ENCODE peak calls at places on chromosomes 2 and 18, in eight cellular contexts. U, P, X, W, H, F, D and Y are unnamed samples.

GRCh38 chr2:37020212-37020886 is 54.0 kb upstream of the STRN start:
- DNase-seq in U (peak), P (no peak), X (no peak), W (peak), H (peak), F (peak), D (peak), Y (peak)

GRCh38 chr2:111188681-111189080 is 68.0 kb downstream of the BCL2L11 start:
- DNase-seq in U (no peak), P (no peak), X (no peak), W (no peak), H (no peak), F (no peak), D (no peak), Y (peak)

GRCh38 chr2:178553047-178553446 is 72.8 kb downstream of the PLEKHA3 start:
- DNase-seq in U (peak), P (no peak), X (no peak), W (no peak), H (peak), F (peak), D (no peak), Y (no peak)

GRCh38 chr2:45300026-45300750 is 290.9 kb upstream of the SIX2 start:
- DNase-seq in U (no peak), P (no peak), X (no peak), W (no peak), H (no peak), F (no peak), D (no peak), Y (peak)

GRCh38 chr2:46836295-46837111 is 79.1 kb downstream of the MCFD2 start:
- DNase-seq in U (peak), P (no peak), X (no peak), W (no peak), H (peak), F (no peak), D (no peak), Y (peak)

GRCh38 chr2:236498369-236498768 is 71.3 kb upstream of the ACKR3 start:
- DNase-seq in U (peak), P (no peak), X (no peak), W (no peak), H (peak), F (no peak), D (no peak), Y (peak)

GRCh38 chr2:66775730-66776422 is 341.0 kb downstream of the MEIS1 start:
- DNase-seq in U (no peak), P (no peak), X (no peak), W (no peak), H (no peak), F (no peak), D (no peak), Y (no peak)

GRCh38 chr2:96924775-96925747 is 55.2 kb upstream of the SEMA4C start:
- DNase-seq in U (no peak), P (no peak), X (no peak), W (no peak), H (no peak), F (no peak), D (no peak), Y (no peak)

GRCh38 chr2:230654057-230654456 is 58.6 kb upstream of the CAB39 start:
- DNase-seq in U (no peak), P (no peak), X (no peak), W (no peak), H (no peak), F (no peak), D (no peak), Y (no peak)

GRCh38 chr2:98357856-98358255 is 11.6 kb downstream of the CNGA3 start:
- DNase-seq in U (no peak), P (no peak), X (no peak), W (no peak), H (no peak), F (no peak), D (no peak), Y (no peak)

GRCh38 chr2:98359986-98360385 is 13.7 kb downstream of the CNGA3 start:
- DNase-seq in U (no peak), P (no peak), X (no peak), W (no peak), H (no peak), F (peak), D (no peak), Y (no peak)

GRCh38 chr2:98355881-98356280 is 9.6 kb downstream of the CNGA3 start:
- DNase-seq in U (no peak), P (no peak), X (no peak), W (no peak), H (no peak), F (no peak), D (no peak), Y (no peak)

DNA sequence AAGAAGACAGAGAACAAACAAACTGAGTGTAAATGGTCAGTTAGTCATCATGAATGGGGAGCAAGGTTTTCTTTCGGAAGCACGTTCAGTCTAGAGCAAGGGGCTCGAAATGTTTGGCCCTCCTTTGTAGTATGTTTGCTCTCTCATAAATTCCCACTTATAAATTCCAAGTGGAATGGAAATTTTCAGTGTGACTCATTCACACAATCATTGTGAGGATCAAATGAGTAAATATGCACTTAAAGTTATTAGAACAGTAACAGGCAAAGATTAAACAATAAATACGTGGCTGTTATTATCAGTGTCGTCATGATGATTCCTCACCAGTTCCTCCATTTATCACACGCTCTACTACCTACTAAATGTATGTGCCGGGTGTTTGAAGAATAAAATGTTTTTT is 10.5 kb downstream of the CNGA3 start:
- DNase-seq in U (no peak), P (no peak), X (no peak), W (no peak), H (no peak), F (peak), D (no peak), Y (no peak)
- H3K4me3 ChIP-seq in U (no peak), P (no peak), X (no peak), W (no peak), H (no peak), F (no peak), D (no peak), Y (no peak)

GRCh38 chr18:48295586-48296311 is 113.4 kb downstream of the ZBTB7C start:
- DNase-seq in U (no peak), P (no peak), X (no peak), W (no peak), H (peak), F (no peak), D (peak), Y (no peak)
- TF ChIP-seq CTCF in U (peak), P (no peak), X (no peak), W (no peak), H (peak), F (peak), D (peak), Y (no peak)

GRCh38 chr18:79343567-79344207 is 52.0 kb upstream of the NFATC1 start:
- DNase-seq in U (no peak), P (no peak), X (no peak), W (no peak), H (no peak), F (peak), D (no peak), Y (no peak)

GRCh38 chr18:79345366-79345765 is 50.4 kb upstream of the NFATC1 start:
- DNase-seq in U (no peak), P (no peak), X (no peak), W (no peak), H (no peak), F (no peak), D (no peak), Y (no peak)

GRCh38 chr18:79348066-79348465 is 47.7 kb upstream of the NFATC1 start:
- DNase-seq in U (peak), P (no peak), X (no peak), W (no peak), H (no peak), F (peak), D (no peak), Y (no peak)

GRCh38 chr18:79344208-79344581 is 51.5 kb upstream of the NFATC1 start:
- DNase-seq in U (no peak), P (no peak), X (no peak), W (no peak), H (no peak), F (no peak), D (no peak), Y (no peak)

GRCh38 chr18:79345981-79346380 is 49.7 kb upstream of the NFATC1 start:
- DNase-seq in U (no peak), P (no peak), X (no peak), W (no peak), H (no peak), F (no peak), D (no peak), Y (no peak)
- H3K4me3 ChIP-seq in U (no peak), P (no peak), X (no peak), W (no peak), H (no peak), F (no peak), D (no peak), Y (no peak)

DNA sequence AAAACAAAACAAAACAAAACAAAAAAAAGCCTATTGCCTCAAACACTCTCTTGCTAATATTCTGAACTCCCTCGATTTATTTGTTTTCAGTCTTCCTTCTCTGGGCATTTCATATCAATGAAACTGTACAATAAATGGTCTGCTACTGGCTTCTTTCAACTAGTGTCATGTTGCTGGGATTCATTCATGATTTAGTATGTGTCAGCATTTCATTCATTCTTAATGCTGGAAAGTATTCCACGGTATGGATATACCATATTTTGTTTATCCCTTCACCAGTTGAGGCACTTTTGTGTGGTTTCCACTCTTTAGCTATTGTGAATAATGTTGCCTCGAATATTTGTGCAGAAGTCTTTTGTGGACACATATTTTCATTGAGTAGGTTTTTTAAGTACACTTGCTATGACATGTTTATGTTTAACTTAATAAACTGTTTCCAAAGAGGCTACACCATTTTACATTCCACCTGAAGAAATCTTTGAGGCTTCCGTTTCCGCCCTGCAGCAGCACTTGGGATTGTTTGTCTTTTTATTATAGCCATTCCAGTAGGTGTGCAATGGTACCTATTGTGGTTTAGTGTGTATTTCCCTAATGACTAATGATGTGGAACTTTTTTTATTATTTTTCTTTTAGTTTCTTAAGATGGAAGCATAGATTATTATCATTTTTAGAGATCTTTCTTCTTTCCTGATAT is 543.6 kb upstream of the SOX11 start:
- DNase-seq in U (no peak), P (no peak), X (no peak), W (no peak), H (no peak), F (peak), D (no peak), Y (no peak)
- TF ChIP-seq CTCF in U (no peak), P (no peak), X (no peak), W (no peak), H (no peak), F (no peak), D (no peak), Y (no peak)

GRCh38 chr18:75226956-75227316 is 16.3 kb downstream of the TSHZ1 start:
- DNase-seq in U (peak), P (no peak), X (no peak), W (no peak), H (no peak), F (no peak), D (no peak), Y (no peak)
- H3K4me3 ChIP-seq in U (no peak), P (no peak), X (no peak), W (no peak), H (peak), F (no peak), D (peak), Y (no peak)

GRCh38 chr2:134704173-134704572 is 14.6 kb downstream of the TMEM163 start:
- DNase-seq in U (no peak), P (no peak), X (no peak), W (no peak), H (no peak), F (no peak), D (no peak), Y (no peak)
- TF ChIP-seq CTCF in U (no peak), P (no peak), X (no peak), W (no peak), H (no peak), F (no peak), D (no peak), Y (no peak)

DNA sequence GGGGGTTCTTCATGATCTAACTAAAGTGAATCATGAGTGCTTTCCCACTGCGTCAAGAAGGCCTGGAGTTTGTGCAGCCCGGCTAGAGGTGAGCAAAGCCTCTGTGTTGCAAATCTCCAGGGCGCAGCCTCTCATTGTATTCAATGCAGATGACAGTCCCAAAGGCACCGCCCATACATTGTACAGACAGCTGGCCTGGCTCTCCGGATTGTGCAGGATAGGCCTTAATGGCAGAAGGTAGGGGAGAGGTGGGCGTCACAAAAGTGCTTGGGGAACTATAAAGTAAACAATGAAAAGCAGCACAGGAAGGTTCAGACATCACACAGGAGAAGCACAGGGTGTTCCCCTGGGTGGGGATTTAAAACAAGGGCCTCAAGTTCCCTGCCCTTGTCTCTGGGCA is 892 bp upstream of the GYPC start:
- DNase-seq in U (no peak), P (no peak), X (no peak), W (no peak), H (peak), F (no peak), D (no peak), Y (no peak)
- H3K4me3 ChIP-seq in U (no peak), P (no peak), X (no peak), W (no peak), H (no peak), F (no peak), D (no peak), Y (no peak)

DNA sequence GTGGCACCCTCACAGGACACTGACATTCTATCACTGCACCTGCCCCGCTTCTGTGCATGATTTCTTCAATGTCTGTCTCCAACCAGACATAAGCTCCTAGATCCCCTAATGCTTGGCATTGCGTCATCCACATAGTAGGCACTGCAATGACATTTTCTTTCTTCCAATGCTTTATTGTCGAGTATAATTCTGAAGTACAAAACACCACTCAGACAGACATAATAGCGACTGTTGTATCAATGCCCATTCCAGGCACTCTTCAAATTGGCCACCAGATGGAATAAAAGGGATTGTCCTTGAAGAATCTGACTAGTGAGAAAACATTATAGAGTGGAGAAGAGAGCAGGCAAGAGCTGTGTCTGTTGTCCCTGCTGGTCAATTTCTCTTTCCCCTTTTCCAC is 89.0 kb downstream of the LPIN1 start:
- DNase-seq in U (no peak), P (no peak), X (no peak), W (no peak), H (peak), F (no peak), D (no peak), Y (no peak)
- TF ChIP-seq CTCF in U (peak), P (no peak), X (no peak), W (no peak), H (peak), F (no peak), D (no peak), Y (no peak)

GRCh38 chr2:159228006-159228655 is 58.4 kb downstream of the WDSUB1 start:
- DNase-seq in U (peak), P (no peak), X (no peak), W (no peak), H (no peak), F (no peak), D (no peak), Y (no peak)
- H3K4me3 ChIP-seq in U (no peak), P (no peak), X (no peak), W (no peak), H (no peak), F (no peak), D (no peak), Y (no peak)